ENCODE peak calls at places on chromosomes 6 and 20, in four cellular contexts. One of them, this sample, is unnamed.

GRCh38 chr20:32577023-32577422 is 8.1 kb downstream of the NOL4L start:
- DNase-seq in A549: no peak
- DNase-seq in T-helper 9 cell: no peak
- DNase-seq in iPS-NIHi11: no peak
- DNase-seq in this sample: no peak

GRCh38 chr6:115545410-115545986 is 515.2 kb downstream of the FRK start:
- DNase-seq in A549: peak; percentile 1
- DNase-seq in T-helper 9 cell: no peak
- DNase-seq in iPS-NIHi11: peak; percentile 70
- DNase-seq in this sample: peak; percentile 43

GRCh38 chr20:39717976-39718375 is 755.8 kb downstream of the DHX35 start:
- DNase-seq in A549: no peak
- DNase-seq in T-helper 9 cell: no peak
- DNase-seq in iPS-NIHi11: no peak
- DNase-seq in this sample: no peak

GRCh38 chr6:81787313-81788068 is 35.0 kb upstream of the TENT5A start:
- DNase-seq in A549: peak; percentile 2
- DNase-seq in T-helper 9 cell: no peak
- DNase-seq in iPS-NIHi11: no peak
- DNase-seq in this sample: no peak

GRCh38 chr20:34410331-34410730 is 47.3 kb downstream of the ITCH start:
- DNase-seq in A549: no peak
- DNase-seq in T-helper 9 cell: no peak
- DNase-seq in iPS-NIHi11: no peak
- DNase-seq in this sample: no peak

GRCh38 chr6:129324345-129324744 is 385.6 kb downstream of the ARHGAP18 start:
- DNase-seq in A549: no peak
- DNase-seq in T-helper 9 cell: no peak
- DNase-seq in iPS-NIHi11: no peak
- DNase-seq in this sample: no peak

GRCh38 chr6:121376411-121376810 is 42.1 kb upstream of the TBC1D32 start:
- DNase-seq in A549: no peak
- DNase-seq in T-helper 9 cell: no peak
- DNase-seq in iPS-NIHi11: no peak
- DNase-seq in this sample: no peak

GRCh38 chr6:106059331-106059730 is 26.8 kb upstream of the PRDM1 start:
- DNase-seq in A549: no peak
- DNase-seq in T-helper 9 cell: no peak
- DNase-seq in iPS-NIHi11: no peak
- DNase-seq in this sample: no peak

GRCh38 chr6:13504611-13505344 is 17.4 kb upstream of the GFOD1 start:
- DNase-seq in A549: no peak
- DNase-seq in T-helper 9 cell: no peak
- DNase-seq in iPS-NIHi11: no peak
- DNase-seq in this sample: no peak

GRCh38 chr6:135531954-135532490 is 34.5 kb upstream of the AHI1 start:
- DNase-seq in A549: no peak
- DNase-seq in T-helper 9 cell: no peak
- DNase-seq in iPS-NIHi11: no peak
- DNase-seq in this sample: no peak

GRCh38 chr6:47343631-47344421 is 34.1 kb upstream of the TNFRSF21 start:
- DNase-seq in A549: no peak
- DNase-seq in T-helper 9 cell: no peak
- DNase-seq in iPS-NIHi11: no peak
- DNase-seq in this sample: no peak

GRCh38 chr6:44725070-44725469 is 337.6 kb downstream of the CDC5L start:
- DNase-seq in A549: no peak
- DNase-seq in T-helper 9 cell: no peak
- DNase-seq in iPS-NIHi11: no peak
- DNase-seq in this sample: no peak

GRCh38 chr6:48893048-48893447 is 570.0 kb downstream of the MMUT start:
- DNase-seq in A549: no peak
- DNase-seq in T-helper 9 cell: no peak
- DNase-seq in iPS-NIHi11: no peak
- DNase-seq in this sample: no peak

GRCh38 chr6:112150363-112150762 is 63.0 kb downstream of the FAM229B start:
- DNase-seq in A549: no peak
- DNase-seq in T-helper 9 cell: no peak
- DNase-seq in iPS-NIHi11: no peak
- DNase-seq in this sample: no peak

GRCh38 chr6:147503587-147503986 is 4.9 kb upstream of the SAMD5 start:
- DNase-seq in A549: no peak
- DNase-seq in T-helper 9 cell: no peak
- DNase-seq in iPS-NIHi11: peak; percentile 21
- DNase-seq in this sample: no peak

GRCh38 chr20:50314326-50314725 is 123.7 kb downstream of the CEBPB start:
- DNase-seq in A549: no peak
- DNase-seq in T-helper 9 cell: no peak
- DNase-seq in iPS-NIHi11: no peak
- DNase-seq in this sample: no peak

GRCh38 chr6:91691449-91691848 is 1104.6 kb upstream of the MAP3K7 start:
- DNase-seq in A549: no peak
- DNase-seq in T-helper 9 cell: no peak
- DNase-seq in iPS-NIHi11: no peak
- DNase-seq in this sample: no peak

GRCh38 chr6:156820089-156820798 is 43.1 kb downstream of the ARID1B start:
- DNase-seq in A549: no peak
- DNase-seq in T-helper 9 cell: no peak
- DNase-seq in iPS-NIHi11: no peak
- DNase-seq in this sample: no peak

GRCh38 chr6:39934060-39934757 is at the start of gene MOCS1:
- DNase-seq in A549: peak; percentile 28
- DNase-seq in T-helper 9 cell: peak; percentile 2
- DNase-seq in iPS-NIHi11: peak; percentile 95
- DNase-seq in this sample: peak; percentile 3

GRCh38 chr6:126170875-126171489 is 168.9 kb upstream of the CENPW start:
- DNase-seq in A549: peak; percentile 6
- DNase-seq in T-helper 9 cell: no peak
- DNase-seq in iPS-NIHi11: peak; percentile 38
- DNase-seq in this sample: no peak

GRCh38 chr6:35048631-35049083 is 92.5 kb downstream of the TCP11 start:
- DNase-seq in A549: no peak
- DNase-seq in T-helper 9 cell: no peak
- DNase-seq in iPS-NIHi11: no peak
- DNase-seq in this sample: no peak

GRCh38 chr20:49676581-49677291 is 36.9 kb downstream of the B4GALT5 start:
- DNase-seq in A549: peak; percentile 66
- DNase-seq in T-helper 9 cell: peak; percentile 19
- DNase-seq in iPS-NIHi11: no peak
- DNase-seq in this sample: peak; percentile 71

GRCh38 chr6:107458687-107459282 is 579 bp downstream of the PDSS2 start:
- DNase-seq in A549: peak; percentile 29
- DNase-seq in T-helper 9 cell: peak; percentile 3
- DNase-seq in iPS-NIHi11: peak; percentile 52
- DNase-seq in this sample: peak; percentile 51

GRCh38 chr6:139135578-139136545 is 982 bp downstream of the HECA start:
- DNase-seq in A549: peak; percentile 7
- DNase-seq in T-helper 9 cell: peak; percentile 55
- DNase-seq in iPS-NIHi11: peak; percentile 43
- DNase-seq in this sample: peak; percentile 65

GRCh38 chr6:53910834-53911233 is 116.0 kb downstream of the LRRC1 start:
- DNase-seq in A549: no peak
- DNase-seq in T-helper 9 cell: no peak
- DNase-seq in iPS-NIHi11: no peak
- DNase-seq in this sample: no peak

GRCh38 chr6:81031429-81031828 is 721.1 kb downstream of the TENT5A start:
- DNase-seq in A549: no peak
- DNase-seq in T-helper 9 cell: no peak
- DNase-seq in iPS-NIHi11: no peak
- DNase-seq in this sample: no peak

GRCh38 chr6:112007254-112007653 is 46.6 kb upstream of the CCN6 start:
- DNase-seq in A549: no peak
- DNase-seq in T-helper 9 cell: no peak
- DNase-seq in iPS-NIHi11: no peak
- DNase-seq in this sample: no peak

GRCh38 chr6:125197795-125198269 is 44.3 kb downstream of the TPD52L1 start:
- DNase-seq in A549: peak; percentile 42
- DNase-seq in T-helper 9 cell: no peak
- DNase-seq in iPS-NIHi11: peak; percentile 31
- DNase-seq in this sample: no peak

This sample was measured in CD8-positive, alpha-beta memory T cell.